ENCODE peak calls at places on chromosomes 6 and 20, in four cellular contexts. R is stimulated activated CD4-positive, alpha-beta T cell treated with anti-CD3 and anti-CD28 coated beads, Interleukin-15, amount 100 ng/mL, for 24 hours; F is stimulated activated CD8-positive, alpha-beta memory T cell treated with anti-CD3 and anti-CD28 coated beads, Interleukin-12 subunit alpha, Interleukin-12 subunit beta, amount 100 ng/mL, for 4 hours; I is HS-5. X is an unnamed sample.

GRCh38 chr20:46898433-46898832 is 3.8 kb downstream of the EYA2 start:
- DNase-seq in I (no peak), R (no peak), F (no peak), X (no peak)

GRCh38 chr6:157343732-157344131 is 20.4 kb upstream of the TMEM242 start:
- DNase-seq in R (no peak), F (no peak), I (no peak), X (no peak)

GRCh38 chr6:37058084-37058586 is 52.7 kb downstream of the FGD2 start:
- DNase-seq in R (no peak), I (peak), F (no peak), X (peak)

GRCh38 chr6:148851683-148852556 is 105.1 kb downstream of the UST start:
- DNase-seq in I (no peak), R (no peak), F (no peak), X (no peak)

GRCh38 chr6:170051229-170052172 is 239.4 kb downstream of the DLL1 start:
- DNase-seq in R (no peak), I (no peak), F (no peak), X (no peak)

GRCh38 chr6:14762077-14762476 is 483.8 kb upstream of the JARID2 start:
- DNase-seq in I (no peak), F (no peak), R (no peak), X (no peak)

GRCh38 chr6:17466707-17467106 is 73.3 kb downstream of the CAP2 start:
- DNase-seq in F (no peak), R (no peak), I (no peak), X (no peak)

GRCh38 chr6:35064508-35065440 is 76.4 kb downstream of the TCP11 start:
- DNase-seq in I (no peak), R (no peak), F (no peak), X (no peak)

GRCh38 chr20:37119356-37120036 is 23.7 kb upstream of the RBL1 start:
- DNase-seq in I (no peak), R (no peak), F (no peak), X (no peak)

GRCh38 chr6:56004421-56004820 is 129.0 kb upstream of the BMP5 start:
- DNase-seq in I (peak), F (no peak), R (no peak), X (peak)

GRCh38 chr6:67175091-67175490 is 1460.0 kb upstream of the ADGRB3 start:
- DNase-seq in F (no peak), R (no peak), I (no peak), X (no peak)

GRCh38 chr6:83467620-83468036 is 36.8 kb upstream of the ME1 start:
- DNase-seq in R (no peak), F (no peak), I (no peak), X (no peak)

GRCh38 chr6:136550330-136551071 is at the start of gene MAP7:
- DNase-seq in R (peak), F (peak), I (no peak), X (peak)

GRCh38 chr20:23084845-23085355 is 1.2 kb downstream of the CD93 start:
- DNase-seq in F (no peak), I (no peak), R (no peak), X (no peak)